ENCODE peak calls at places on chromosomes 1 and 21, in ten cellular contexts. T, D, V, A, K, N, U, Y, R and O are unnamed samples.

GRCh38 chr1:47181955-47182680 is 7.7 kb downstream of the PDZK1IP1 start:
- DNase-seq in T (no peak), D (no peak), V (no peak), A (no peak), K (no peak), N (no peak), U (no peak), Y (no peak), R (peak), O (no peak)

GRCh38 chr21:41120997-41121396 is 47.0 kb upstream of the BACE2 start:
- DNase-seq in T (no peak), D (no peak), V (no peak), A (no peak), K (no peak), N (no peak), U (no peak), Y (no peak), R (no peak), O (no peak)

GRCh38 chr1:29320541-29320940 is 84.2 kb downstream of the PTPRU start:
- DNase-seq in T (no peak), D (no peak), V (no peak), A (no peak), K (no peak), N (no peak), U (no peak), Y (no peak), R (no peak), O (no peak)

GRCh38 chr1:46549697-46550681 is 1.5 kb downstream of the KNCN start:
- DNase-seq in T (no peak), D (peak), V (no peak), A (peak), K (peak), N (peak), U (no peak), Y (peak), R (peak), O (peak)

GRCh38 chr1:186033744-186034345 is 299.7 kb downstream of the HMCN1 start:
- DNase-seq in T (no peak), D (no peak), V (no peak), A (no peak), K (no peak), N (no peak), U (no peak), Y (peak), R (peak), O (peak)

GRCh38 chr1:153431427-153431826 is 15.1 kb downstream of the S100A7A start:
- DNase-seq in T (no peak), D (no peak), V (no peak), A (no peak), K (no peak), N (no peak), U (no peak), Y (no peak), R (no peak), O (no peak)

GRCh38 chr1:213055087-213055591 is 4.1 kb downstream of the RPS6KC1 start:
- DNase-seq in T (no peak), D (no peak), V (no peak), A (no peak), K (no peak), N (no peak), U (no peak), Y (no peak), R (peak), O (no peak)

GRCh38 chr1:240771450-240771849 is 159.5 kb upstream of the GREM2 start:
- DNase-seq in T (no peak), D (no peak), V (no peak), A (no peak), K (no peak), N (no peak), U (no peak), Y (no peak), R (no peak), O (no peak)

GRCh38 chr1:232302376-232303049 is 327.4 kb downstream of the SIPA1L2 start:
- DNase-seq in T (no peak), D (no peak), V (no peak), A (no peak), K (no peak), N (no peak), U (no peak), Y (peak), R (no peak), O (no peak)

GRCh38 chr1:37865348-37866119 is 6.1 kb upstream of the MTF1 start:
- DNase-seq in T (no peak), D (no peak), V (no peak), A (no peak), K (no peak), N (no peak), U (no peak), Y (no peak), R (no peak), O (peak)

GRCh38 chr21:37896788-37897187 is 19.5 kb downstream of the KCNJ6 start:
- DNase-seq in T (no peak), D (no peak), V (no peak), A (no peak), K (no peak), N (no peak), U (no peak), Y (no peak), R (no peak), O (no peak)

GRCh38 chr1:115506523-115507255 is 135.1 kb upstream of the VANGL1 start:
- DNase-seq in T (no peak), D (no peak), V (no peak), A (no peak), K (no peak), N (no peak), U (no peak), Y (no peak), R (no peak), O (no peak)

GRCh38 chr21:44653656-44654575 is 543 bp downstream of the KRTAP12-4 start:
- DNase-seq in T (no peak), D (no peak), V (no peak), A (no peak), K (peak), N (peak), U (no peak), Y (no peak), R (no peak), O (no peak)

GRCh38 chr1:54971317-54971791 is 9.1 kb upstream of the TMEM61 start:
- DNase-seq in T (peak), D (no peak), V (no peak), A (no peak), K (no peak), N (no peak), U (peak), Y (no peak), R (no peak), O (peak)

GRCh38 chr1:64650411-64650810 is 94.5 kb upstream of the RAVER2 start:
- DNase-seq in T (no peak), D (no peak), V (no peak), A (no peak), K (no peak), N (no peak), U (no peak), Y (no peak), R (no peak), O (no peak)

GRCh38 chr1:7022058-7022457 is 236.8 kb downstream of the CAMTA1 start:
- DNase-seq in T (no peak), D (no peak), V (no peak), A (no peak), K (no peak), N (no peak), U (no peak), Y (no peak), R (no peak), O (no peak)

GRCh38 chr21:37186983-37187382 is 80.2 kb downstream of the VPS26C start:
- DNase-seq in T (no peak), D (no peak), V (no peak), A (no peak), K (no peak), N (no peak), U (no peak), Y (no peak), R (no peak), O (no peak)

GRCh38 chr1:169146536-169147214 is 40.2 kb downstream of the ATP1B1 start:
- DNase-seq in T (no peak), D (no peak), V (no peak), A (no peak), K (no peak), N (no peak), U (no peak), Y (no peak), R (no peak), O (no peak)

GRCh38 chr1:78286686-78287085 is 204.1 kb upstream of the PTGFR start:
- DNase-seq in T (peak), D (no peak), V (no peak), A (no peak), K (no peak), N (no peak), U (no peak), Y (no peak), R (peak), O (peak)

GRCh38 chr1:172909606-172910326 is 141.0 kb downstream of the TNFSF18 start:
- DNase-seq in T (no peak), D (no peak), V (no peak), A (no peak), K (no peak), N (no peak), U (no peak), Y (no peak), R (peak), O (peak)

GRCh38 chr1:175731581-175731980 is 11.8 kb downstream of the TNR start:
- DNase-seq in T (no peak), D (no peak), V (no peak), A (no peak), K (no peak), N (no peak), U (no peak), Y (no peak), R (no peak), O (no peak)

GRCh38 chr1:225744745-225745144 is 32.9 kb upstream of the SRP9 start:
- DNase-seq in T (no peak), D (no peak), V (no peak), A (no peak), K (no peak), N (no peak), U (no peak), Y (no peak), R (no peak), O (no peak)

GRCh38 chr1:94843430-94843829 is 23.3 kb downstream of the SLC44A3 start:
- DNase-seq in T (no peak), D (no peak), V (no peak), A (no peak), K (no peak), N (no peak), U (no peak), Y (no peak), R (no peak), O (no peak)

GRCh38 chr21:43364851-43365424 is 62.0 kb downstream of the SIK1 start:
- DNase-seq in T (no peak), D (no peak), V (no peak), A (no peak), K (no peak), N (no peak), U (no peak), Y (no peak), R (no peak), O (no peak)

GRCh38 chr1:230426246-230427101 is at the start of gene PGBD5:
- DNase-seq in T (no peak), D (peak), V (peak), A (peak), K (peak), N (no peak), U (no peak), Y (peak), R (peak), O (peak)

GRCh38 chr1:207007352-207008033 is 25.1 kb downstream of the C1orf116 start:
- DNase-seq in T (no peak), D (no peak), V (no peak), A (no peak), K (no peak), N (no peak), U (no peak), Y (peak), R (peak), O (peak)

GRCh38 chr1:90396917-90397316 is 320.2 kb downstream of the BARHL2 start:
- DNase-seq in T (no peak), D (no peak), V (no peak), A (no peak), K (no peak), N (no peak), U (no peak), Y (no peak), R (no peak), O (no peak)

GRCh38 chr1:240618946-240619345 is 7.0 kb upstream of the GREM2 start:
- DNase-seq in T (no peak), D (no peak), V (no peak), A (no peak), K (no peak), N (no peak), U (no peak), Y (no peak), R (no peak), O (no peak)

GRCh38 chr1:78369546-78369945 is 121.2 kb upstream of the PTGFR start:
- DNase-seq in T (no peak), D (no peak), V (no peak), A (no peak), K (no peak), N (no peak), U (no peak), Y (no peak), R (peak), O (no peak)

GRCh38 chr1:46179138-46180081 is 3.1 kb upstream of the P3R3URF start:
- DNase-seq in T (peak), D (peak), V (peak), A (peak), K (peak), N (peak), U (peak), Y (peak), R (peak), O (peak)

GRCh38 chr1:236759252-236759859 is 35.7 kb upstream of the MTR start:
- DNase-seq in T (peak), D (peak), V (no peak), A (no peak), K (no peak), N (no peak), U (no peak), Y (peak), R (peak), O (peak)

GRCh38 chr1:241775021-241775420 is 73.0 kb upstream of the EXO1 start:
- DNase-seq in T (no peak), D (no peak), V (no peak), A (no peak), K (no peak), N (no peak), U (no peak), Y (no peak), R (no peak), O (no peak)

GRCh38 chr1:223683586-223684487 is 18.3 kb upstream of the CAPN8 start:
- DNase-seq in T (peak), D (peak), V (peak), A (no peak), K (peak), N (peak), U (no peak), Y (peak), R (peak), O (peak)

GRCh38 chr1:178612261-178612660 is 99.4 kb downstream of the TEX35 start:
- DNase-seq in T (no peak), D (no peak), V (no peak), A (no peak), K (no peak), N (no peak), U (no peak), Y (no peak), R (peak), O (peak)

GRCh38 chr1:159000070-159000409 is 9.7 kb upstream of the IFI16 start:
- DNase-seq in T (no peak), D (no peak), V (no peak), A (no peak), K (no peak), N (no peak), U (no peak), Y (no peak), R (no peak), O (no peak)

GRCh38 chr1:17347769-17348592 is 24.0 kb upstream of the PADI6 start:
- DNase-seq in T (no peak), D (no peak), V (no peak), A (no peak), K (no peak), N (no peak), U (no peak), Y (no peak), R (peak), O (peak)

GRCh38 chr1:12654004-12654567 is 10.2 kb downstream of the AADACL4 start:
- DNase-seq in T (no peak), D (no peak), V (no peak), A (no peak), K (no peak), N (no peak), U (no peak), Y (no peak), R (peak), O (no peak)

GRCh38 chr1:85504417-85504816 is 39.5 kb upstream of the DDAH1 start:
- DNase-seq in T (no peak), D (no peak), V (no peak), A (no peak), K (no peak), N (no peak), U (no peak), Y (no peak), R (no peak), O (no peak)

GRCh38 chr1:19454265-19455198 is 30.8 kb downstream of the CAPZB start:
- DNase-seq in T (no peak), D (no peak), V (no peak), A (no peak), K (no peak), N (no peak), U (no peak), Y (peak), R (no peak), O (no peak)

GRCh38 chr1:2193514-2194251 is 889 bp downstream of the FAAP20 start:
- DNase-seq in T (no peak), D (no peak), V (no peak), A (no peak), K (no peak), N (no peak), U (no peak), Y (no peak), R (no peak), O (no peak)
- H3K4me3 ChIP-seq in T (peak), D (peak), V (peak), A (peak), K (no peak), N (no peak), U (peak), Y (peak), R (peak), O (peak)

GRCh38 chr1:886760-887159 is 37.0 kb upstream of the SAMD11 start:
- DNase-seq in T (no peak), D (no peak), V (no peak), A (no peak), K (no peak), N (no peak), U (no peak), Y (no peak), R (no peak), O (no peak)

GRCh38 chr1:888297-888696 is 35.4 kb upstream of the SAMD11 start:
- DNase-seq in T (no peak), D (no peak), V (no peak), A (no peak), K (no peak), N (no peak), U (no peak), Y (no peak), R (no peak), O (no peak)

GRCh38 chr1:886311-886710 is 37.4 kb upstream of the SAMD11 start:
- DNase-seq in T (no peak), D (no peak), V (no peak), A (no peak), K (no peak), N (no peak), U (no peak), Y (no peak), R (no peak), O (no peak)

GRCh38 chr1:890661-891060 is 33.1 kb upstream of the SAMD11 start:
- DNase-seq in T (no peak), D (no peak), V (no peak), A (no peak), K (no peak), N (no peak), U (no peak), Y (no peak), R (no peak), O (no peak)
- H3K4me3 ChIP-seq in T (no peak), D (no peak), V (no peak), A (no peak), K (no peak), N (no peak), U (no peak), Y (no peak), R (no peak), O (no peak)

DNA sequence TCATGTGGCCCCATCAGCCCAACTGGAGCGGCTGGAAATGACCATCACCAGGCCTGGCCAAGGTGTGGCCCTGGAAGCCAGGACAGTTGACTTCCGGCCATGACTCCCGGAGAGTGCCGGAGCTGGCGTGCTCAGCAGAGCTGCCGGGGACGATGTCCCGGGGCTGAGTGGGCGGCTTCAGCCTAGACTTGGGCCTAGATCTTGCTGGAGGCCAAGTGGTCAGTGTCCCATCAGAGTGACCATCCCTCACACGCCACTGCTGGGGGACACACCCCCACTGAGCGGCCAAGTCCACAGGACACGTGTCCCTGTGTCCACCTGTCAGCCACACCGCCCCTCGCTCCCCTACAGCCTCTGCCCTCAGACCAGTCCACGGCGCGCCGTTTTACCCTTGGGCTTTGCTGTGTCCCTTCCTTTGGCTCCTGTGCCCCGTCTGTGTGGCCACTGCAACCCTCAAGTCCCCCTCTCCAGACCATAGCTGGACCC is 4.0 kb downstream of the FAAP20 start:
- DNase-seq in T (no peak), D (no peak), V (no peak), A (no peak), K (no peak), N (no peak), U (no peak), Y (no peak), R (no peak), O (no peak)
- H3K4me3 ChIP-seq in T (peak), D (no peak), V (peak), A (peak), K (no peak), N (no peak), U (no peak), Y (peak), R (peak), O (peak)

GRCh38 chr1:43525995-43526394 is 4.7 kb upstream of the PTPRF start:
- DNase-seq in T (peak), D (no peak), V (no peak), A (peak), K (no peak), N (no peak), U (no peak), Y (no peak), R (peak), O (peak)
- H3K4me3 ChIP-seq in T (no peak), D (no peak), V (no peak), A (peak), K (no peak), N (no peak), U (no peak), Y (no peak), R (no peak), O (no peak)

DNA sequence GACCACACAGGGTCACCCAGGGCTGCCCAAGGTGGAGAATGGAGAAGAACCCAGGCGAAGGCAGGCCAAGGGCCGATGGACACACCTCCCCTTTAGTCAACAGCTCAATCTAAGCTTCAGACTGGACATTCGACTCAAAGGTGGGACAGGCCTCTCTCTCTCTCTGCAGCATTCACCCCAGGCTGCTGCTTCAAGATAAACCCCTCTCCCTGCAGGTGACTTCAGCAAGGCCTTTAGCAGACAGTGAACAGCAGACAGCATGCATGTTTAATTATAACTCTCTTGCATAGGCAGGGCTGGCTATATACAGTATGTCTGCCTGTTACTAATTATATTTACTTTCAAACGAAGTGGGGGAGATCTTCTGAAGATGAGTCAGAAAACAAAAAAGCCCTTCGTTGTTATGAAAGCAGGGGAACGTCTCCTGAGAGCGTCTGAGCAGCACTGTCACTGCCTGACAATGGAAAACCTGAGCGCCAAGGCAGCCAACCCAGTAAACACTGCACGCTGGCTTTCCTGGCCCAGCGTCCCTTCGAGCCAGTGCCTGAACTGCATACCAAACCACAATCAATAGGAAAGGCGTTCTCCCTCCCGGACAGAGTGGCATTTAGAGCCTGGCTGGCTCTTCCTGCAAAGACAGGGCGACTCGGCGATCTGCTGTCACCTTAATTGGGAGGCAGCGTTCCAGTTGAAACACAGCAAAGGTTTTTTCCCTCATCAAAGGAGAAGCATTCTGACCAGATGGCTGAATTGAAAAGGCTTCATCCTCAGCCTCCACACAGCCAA is 54.1 kb downstream of the TOMM20 start:
- DNase-seq in T (no peak), D (peak), V (peak), A (peak), K (peak), N (no peak), U (no peak), Y (no peak), R (peak), O (peak)
- H3K4me3 ChIP-seq in T (no peak), D (peak), V (peak), A (no peak), K (peak), N (no peak), U (peak), Y (no peak), R (no peak), O (no peak)